ENCODE peak calls at places on chromosomes 4 and X, in five cellular contexts. One of them, this sample, is unnamed.

GRCh38 chr4:2363056-2363719 is 55.3 kb downstream of the ZFYVE28 start:
- DNase-seq in amygdala: no peak
- DNase-seq in BJ: no peak
- DNase-seq in HAP-1: no peak
- DNase-seq in dorsolateral prefrontal cortex: peak
- DNase-seq in this sample: no peak

GRCh38 chr4:176999943-177000543 is 207.3 kb upstream of the VEGFC start:
- DNase-seq in amygdala: no peak
- DNase-seq in BJ: no peak
- DNase-seq in HAP-1: peak
- DNase-seq in dorsolateral prefrontal cortex: no peak
- DNase-seq in this sample: no peak

GRCh38 chr4:54090804-54091623 is 8.9 kb upstream of the GSX2 start:
- DNase-seq in amygdala: no peak
- DNase-seq in BJ: no peak
- DNase-seq in HAP-1: no peak
- DNase-seq in dorsolateral prefrontal cortex: peak
- DNase-seq in this sample: no peak

GRCh38 chr4:144831971-144832370 is 186.0 kb downstream of the HHIP start:
- DNase-seq in amygdala: no peak
- DNase-seq in BJ: no peak
- DNase-seq in HAP-1: peak
- DNase-seq in dorsolateral prefrontal cortex: no peak
- DNase-seq in this sample: no peak

GRCh38 chr4:56857601-56858301 is 36.2 kb upstream of the SPINK2 start:
- DNase-seq in amygdala: no peak
- DNase-seq in BJ: no peak
- DNase-seq in HAP-1: no peak
- DNase-seq in dorsolateral prefrontal cortex: no peak
- DNase-seq in this sample: no peak

GRCh38 chr4:2910409-2910808 is 52.8 kb downstream of the NOP14 start:
- DNase-seq in amygdala: no peak
- DNase-seq in BJ: no peak
- DNase-seq in HAP-1: no peak
- DNase-seq in dorsolateral prefrontal cortex: no peak
- DNase-seq in this sample: no peak

GRCh38 chr4:105657117-105657765 is 51.2 kb downstream of the INTS12 start:
- DNase-seq in amygdala: no peak
- DNase-seq in BJ: no peak
- DNase-seq in HAP-1: no peak
- DNase-seq in dorsolateral prefrontal cortex: no peak
- DNase-seq in this sample: no peak

GRCh38 chr4:1072830-1073446 is 40.4 kb downstream of the RNF212 start:
- DNase-seq in amygdala: no peak
- DNase-seq in BJ: no peak
- DNase-seq in HAP-1: peak
- DNase-seq in dorsolateral prefrontal cortex: no peak
- DNase-seq in this sample: peak

GRCh38 chrX:40171513-40172168 is 73.9 kb upstream of the BCOR start:
- DNase-seq in amygdala: no peak
- DNase-seq in BJ: no peak
- DNase-seq in HAP-1: no peak
- DNase-seq in dorsolateral prefrontal cortex: no peak
- DNase-seq in this sample: no peak

GRCh38 chr4:89994176-89994873 is 99.7 kb downstream of the MMRN1 start:
- DNase-seq in amygdala: no peak
- DNase-seq in BJ: no peak
- DNase-seq in HAP-1: no peak
- DNase-seq in dorsolateral prefrontal cortex: no peak
- DNase-seq in this sample: no peak

GRCh38 chr4:124499266-124499665 is 213.3 kb downstream of the ANKRD50 start:
- DNase-seq in amygdala: no peak
- DNase-seq in BJ: no peak
- DNase-seq in HAP-1: no peak
- DNase-seq in dorsolateral prefrontal cortex: no peak
- DNase-seq in this sample: no peak

GRCh38 chr4:104649631-104650030 is 154.9 kb upstream of the CXXC4 start:
- DNase-seq in amygdala: no peak
- DNase-seq in BJ: no peak
- DNase-seq in HAP-1: no peak
- DNase-seq in dorsolateral prefrontal cortex: no peak
- DNase-seq in this sample: no peak

GRCh38 chrX:110671068-110671803 is 124.4 kb downstream of the CHRDL1 start:
- DNase-seq in amygdala: no peak
- DNase-seq in BJ: no peak
- DNase-seq in HAP-1: no peak
- DNase-seq in dorsolateral prefrontal cortex: no peak
- DNase-seq in this sample: no peak

GRCh38 chr4:82864336-82865001 is 26.5 kb downstream of the SEC31A start:
- DNase-seq in amygdala: no peak
- DNase-seq in BJ: no peak
- DNase-seq in HAP-1: no peak
- DNase-seq in dorsolateral prefrontal cortex: no peak
- DNase-seq in this sample: no peak

GRCh38 chr4:173807347-173807746 is 277.3 kb upstream of the HAND2 start:
- DNase-seq in amygdala: no peak
- DNase-seq in BJ: peak
- DNase-seq in HAP-1: no peak
- DNase-seq in dorsolateral prefrontal cortex: no peak
- DNase-seq in this sample: no peak

GRCh38 chr4:13938299-13938698 is 310.8 kb upstream of the BOD1L1 start:
- DNase-seq in amygdala: no peak
- DNase-seq in BJ: no peak
- DNase-seq in HAP-1: no peak
- DNase-seq in dorsolateral prefrontal cortex: no peak
- DNase-seq in this sample: no peak

This sample was measured in NT2/D1.